ENCODE peak calls at places on chromosomes 11 and 22, in eight cellular contexts. Q is EH, P is stromal cell of bone marrow, B is amniotic stem cell, X is neural progenitor cell, C is GM20000, T is AG04450, E is heart right ventricle. F is an unnamed sample.

GRCh38 chr22:47596176-47596690 is 833.8 kb downstream of the TBC1D22A start:
- DNase-seq in Q (no peak), P (no peak), B (no peak), X (no peak), C (no peak), T (no peak), E (no peak), F (no peak)

GRCh38 chr11:8914661-8915018 is 3.7 kb downstream of the AKIP1 start:
- DNase-seq in Q (no peak), P (no peak), B (no peak), X (no peak), C (no peak), T (no peak), E (no peak), F (no peak)

GRCh38 chr11:29260939-29261705 is 755.7 kb downstream of the KCNA4 start:
- DNase-seq in Q (peak), P (no peak), B (no peak), X (no peak), C (no peak), T (peak), E (no peak), F (peak)

GRCh38 chr11:30852091-30852490 is 265.9 kb upstream of the MPPED2 start:
- DNase-seq in Q (no peak), P (no peak), B (no peak), X (no peak), C (no peak), T (no peak), E (no peak), F (no peak)

GRCh38 chr11:10459029-10459970 is 4.2 kb downstream of the AMPD3 start:
- DNase-seq in Q (peak), P (no peak), B (no peak), X (no peak), C (peak), T (no peak), E (no peak), F (no peak)

GRCh38 chr11:88414981-88415391 is 77.5 kb upstream of the CTSC start:
- DNase-seq in Q (peak), P (no peak), B (no peak), X (no peak), C (no peak), T (no peak), E (no peak), F (no peak)

GRCh38 chr11:94938399-94939055 is 34.8 kb downstream of the CWC15 start:
- DNase-seq in Q (peak), P (peak), B (peak), X (no peak), C (no peak), T (no peak), E (peak), F (peak)

GRCh38 chr22:48712558-48712957 is 1115.1 kb downstream of the BRD1 start:
- DNase-seq in Q (no peak), P (no peak), B (no peak), X (no peak), C (no peak), T (no peak), E (no peak), F (no peak)

GRCh38 chr22:50728523-50728931 is 9.5 kb upstream of the ACR start:
- DNase-seq in Q (no peak), P (no peak), B (no peak), X (no peak), C (no peak), T (no peak), E (no peak), F (no peak)

GRCh38 chr11:96091476-96091875 is 167.6 kb upstream of the MTMR2 start:
- DNase-seq in Q (peak), P (no peak), B (no peak), X (no peak), C (no peak), T (no peak), E (no peak), F (no peak)

GRCh38 chr11:2150206-2150847 is 10.7 kb downstream of the INS start:
- DNase-seq in Q (peak), P (no peak), B (peak), X (peak), C (no peak), T (peak), E (no peak), F (peak)

GRCh38 chr11:44742470-44742869 is 15.7 kb downstream of the TSPAN18 start:
- DNase-seq in Q (no peak), P (no peak), B (no peak), X (no peak), C (no peak), T (no peak), E (no peak), F (no peak)

GRCh38 chr11:11157201-11157600 is 195.8 kb downstream of the CSNK2A3 start:
- DNase-seq in Q (peak), P (peak), B (peak), X (peak), C (no peak), T (no peak), E (no peak), F (peak)

GRCh38 chr11:108906826-108907225 is 242.0 kb downstream of the DDX10 start:
- DNase-seq in Q (peak), P (no peak), B (no peak), X (no peak), C (no peak), T (no peak), E (no peak), F (peak)

GRCh38 chr22:44575344-44576268 is 77.6 kb upstream of the RTL6 start:
- DNase-seq in Q (peak), P (no peak), B (no peak), X (no peak), C (no peak), T (no peak), E (no peak), F (no peak)

GRCh38 chr11:74932797-74933196 is 16.1 kb downstream of the XRRA1 start:
- DNase-seq in Q (peak), P (no peak), B (no peak), X (no peak), C (no peak), T (peak), E (no peak), F (peak)

GRCh38 chr11:128610765-128611617 is 23.6 kb upstream of the ETS1 start:
- DNase-seq in Q (no peak), P (no peak), B (no peak), X (no peak), C (peak), T (no peak), E (no peak), F (no peak)

GRCh38 chr11:114082767-114083181 is 23.3 kb downstream of the ZBTB16 start:
- DNase-seq in Q (no peak), P (no peak), B (no peak), X (no peak), C (no peak), T (no peak), E (peak), F (no peak)

F was measured in GM23248.